ENCODE peak calls at places on chromosomes 2 and 18, in eight cellular contexts. One of them, this sample, is unnamed.
A peak's percentile ranks its signal among the peaks of the same experiment; 100 is the strongest.

GRCh38 chr2:108934151-108934550 is 54.9 kb downstream of the EDAR start:
- DNase-seq in colonic mucosa: no peak
- DNase-seq in prostate gland: no peak
- DNase-seq in astrocyte: no peak
- DNase-seq in tibial artery: no peak
- DNase-seq in Karpas-422: no peak
- DNase-seq in PC-3: no peak
- DNase-seq in tibial nerve: no peak
- DNase-seq in this sample: no peak

GRCh38 chr2:23360571-23361125 is 24.3 kb upstream of the KLHL29 start:
- DNase-seq in colonic mucosa: no peak
- DNase-seq in prostate gland: no peak
- DNase-seq in astrocyte: no peak
- DNase-seq in tibial artery: no peak
- DNase-seq in Karpas-422: no peak
- DNase-seq in PC-3: no peak
- DNase-seq in tibial nerve: no peak
- DNase-seq in this sample: no peak

GRCh38 chr2:197244349-197244748 is 66.2 kb downstream of the ANKRD44 start:
- DNase-seq in colonic mucosa: no peak
- DNase-seq in prostate gland: no peak
- DNase-seq in astrocyte: no peak
- DNase-seq in tibial artery: no peak
- DNase-seq in Karpas-422: no peak
- DNase-seq in PC-3: no peak
- DNase-seq in tibial nerve: no peak
- DNase-seq in this sample: no peak

GRCh38 chr2:176729706-176730569 is 460.7 kb downstream of the MTX2 start:
- DNase-seq in colonic mucosa: no peak
- DNase-seq in prostate gland: peak; percentile 32
- DNase-seq in astrocyte: peak; percentile 40
- DNase-seq in tibial artery: peak; percentile 83
- DNase-seq in Karpas-422: no peak
- DNase-seq in PC-3: no peak
- DNase-seq in tibial nerve: peak; percentile 21
- DNase-seq in this sample: no peak

GRCh38 chr2:226489765-226490164 is 309.9 kb downstream of the IRS1 start:
- DNase-seq in colonic mucosa: no peak
- DNase-seq in prostate gland: no peak
- DNase-seq in astrocyte: peak; percentile 86
- DNase-seq in tibial artery: no peak
- DNase-seq in Karpas-422: no peak
- DNase-seq in PC-3: peak; percentile 80
- DNase-seq in tibial nerve: no peak
- DNase-seq in this sample: no peak

GRCh38 chr2:64807417-64807816 is 153.7 kb upstream of the SERTAD2 start:
- DNase-seq in colonic mucosa: no peak
- DNase-seq in prostate gland: no peak
- DNase-seq in astrocyte: peak; percentile 100
- DNase-seq in tibial artery: no peak
- DNase-seq in Karpas-422: no peak
- DNase-seq in PC-3: peak; percentile 96
- DNase-seq in tibial nerve: no peak
- DNase-seq in this sample: no peak

GRCh38 chr2:202036601-202037037 is 3.0 kb downstream of the FZD7 start:
- DNase-seq in colonic mucosa: no peak
- DNase-seq in prostate gland: no peak
- DNase-seq in astrocyte: peak; percentile 54
- DNase-seq in tibial artery: no peak
- DNase-seq in Karpas-422: no peak
- DNase-seq in PC-3: no peak
- DNase-seq in tibial nerve: no peak
- DNase-seq in this sample: no peak

GRCh38 chr2:17148298-17149228 is 369.7 kb downstream of the RAD51AP2 start:
- DNase-seq in colonic mucosa: no peak
- DNase-seq in prostate gland: peak; percentile 6
- DNase-seq in astrocyte: no peak
- DNase-seq in tibial artery: no peak
- DNase-seq in Karpas-422: no peak
- DNase-seq in PC-3: no peak
- DNase-seq in tibial nerve: no peak
- DNase-seq in this sample: no peak

GRCh38 chr18:41940506-41941215 is 14.4 kb upstream of the PIK3C3 start:
- DNase-seq in colonic mucosa: no peak
- DNase-seq in prostate gland: no peak
- DNase-seq in astrocyte: peak; percentile 97
- DNase-seq in tibial artery: no peak
- DNase-seq in Karpas-422: no peak
- DNase-seq in PC-3: peak; percentile 56
- DNase-seq in tibial nerve: no peak
- DNase-seq in this sample: no peak

GRCh38 chr2:200749631-200750322 is 61.9 kb upstream of the BZW1 start:
- DNase-seq in colonic mucosa: no peak
- DNase-seq in prostate gland: no peak
- DNase-seq in astrocyte: no peak
- DNase-seq in tibial artery: no peak
- DNase-seq in Karpas-422: no peak
- DNase-seq in PC-3: no peak
- DNase-seq in tibial nerve: no peak
- DNase-seq in this sample: no peak

GRCh38 chr2:109148347-109148746 is 19.3 kb downstream of the SH3RF3 start:
- DNase-seq in colonic mucosa: no peak
- DNase-seq in prostate gland: no peak
- DNase-seq in astrocyte: peak; percentile 19
- DNase-seq in tibial artery: no peak
- DNase-seq in Karpas-422: peak; percentile 60
- DNase-seq in PC-3: no peak
- DNase-seq in tibial nerve: no peak
- DNase-seq in this sample: no peak

GRCh38 chr2:211455225-211455841 is 898.9 kb downstream of the CPS1 start:
- DNase-seq in colonic mucosa: peak; percentile 20
- DNase-seq in prostate gland: no peak
- DNase-seq in astrocyte: peak; percentile 6
- DNase-seq in tibial artery: no peak
- DNase-seq in Karpas-422: peak; percentile 69
- DNase-seq in PC-3: peak; percentile 78
- DNase-seq in tibial nerve: no peak
- DNase-seq in this sample: no peak

GRCh38 chr2:238568455-238569414 is 142.0 kb downstream of the ASB1 start:
- DNase-seq in colonic mucosa: no peak
- DNase-seq in prostate gland: no peak
- DNase-seq in astrocyte: no peak
- DNase-seq in tibial artery: peak; percentile 54
- DNase-seq in Karpas-422: no peak
- DNase-seq in PC-3: no peak
- DNase-seq in tibial nerve: no peak
- DNase-seq in this sample: no peak

GRCh38 chr2:55926246-55926645 is 2.7 kb upstream of the EFEMP1 start:
- DNase-seq in colonic mucosa: no peak
- DNase-seq in prostate gland: no peak
- DNase-seq in astrocyte: no peak
- DNase-seq in tibial artery: no peak
- DNase-seq in Karpas-422: no peak
- DNase-seq in PC-3: no peak
- DNase-seq in tibial nerve: no peak
- DNase-seq in this sample: no peak

GRCh38 chr2:120985174-120985996 is 249.7 kb downstream of the GLI2 start:
- DNase-seq in colonic mucosa: no peak
- DNase-seq in prostate gland: no peak
- DNase-seq in astrocyte: no peak
- DNase-seq in tibial artery: no peak
- DNase-seq in Karpas-422: no peak
- DNase-seq in PC-3: no peak
- DNase-seq in tibial nerve: no peak
- DNase-seq in this sample: no peak

GRCh38 chr2:25168256-25169072 is at the start of gene POMC:
- DNase-seq in colonic mucosa: no peak
- DNase-seq in prostate gland: no peak
- DNase-seq in astrocyte: peak; percentile 31
- DNase-seq in tibial artery: no peak
- DNase-seq in Karpas-422: no peak
- DNase-seq in PC-3: no peak
- DNase-seq in tibial nerve: no peak
- DNase-seq in this sample: peak; percentile 26

GRCh38 chr2:143802242-143802641 is 673.0 kb downstream of the ARHGAP15 start:
- DNase-seq in colonic mucosa: no peak
- DNase-seq in prostate gland: no peak
- DNase-seq in astrocyte: peak; percentile 60
- DNase-seq in tibial artery: no peak
- DNase-seq in Karpas-422: no peak
- DNase-seq in PC-3: peak; percentile 58
- DNase-seq in tibial nerve: no peak
- DNase-seq in this sample: no peak

DNA sequence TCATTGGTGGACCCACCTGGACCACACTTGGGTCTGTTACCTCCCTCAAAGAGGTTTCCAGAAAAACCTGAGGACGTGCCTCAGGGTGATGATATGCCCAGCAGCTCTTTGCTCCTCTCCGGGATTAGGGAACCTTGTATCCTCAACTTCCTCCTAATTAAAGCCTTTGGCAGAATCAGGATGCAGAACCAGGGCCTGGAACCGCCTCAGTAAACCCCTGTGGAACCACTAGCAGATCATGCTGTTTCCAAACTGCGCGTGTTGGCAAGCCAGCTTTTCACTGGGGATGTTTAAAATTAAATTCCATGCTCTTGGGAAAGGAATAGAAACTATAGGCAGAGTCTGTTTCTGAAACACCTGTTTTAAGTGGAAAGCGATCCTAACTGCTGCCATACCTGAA is 26.4 kb downstream of the CRIM1 start:
- DNase-seq in colonic mucosa: peak; percentile 15
- DNase-seq in prostate gland: no peak
- DNase-seq in astrocyte: no peak
- DNase-seq in tibial artery: no peak
- DNase-seq in Karpas-422: no peak
- DNase-seq in PC-3: no peak
- DNase-seq in tibial nerve: no peak
- DNase-seq in this sample: no peak
- H3K4me1 ChIP-seq in colonic mucosa: peaks cover 11% of the 10 kb centered on the region
- H3K4me1 ChIP-seq in prostate gland: no peaks in the 10 kb centered on the region
- H3K4me1 ChIP-seq in astrocyte: peaks cover 26% of the 10 kb centered on the region
- H3K4me1 ChIP-seq in tibial artery: peaks cover 27% of the 10 kb centered on the region
- H3K4me1 ChIP-seq in Karpas-422: no peaks in the 10 kb centered on the region
- H3K4me1 ChIP-seq in PC-3: peaks cover 55% of the 10 kb centered on the region
- H3K4me1 ChIP-seq in tibial nerve: peaks cover 3% of the 10 kb centered on the region
- H3K4me1 ChIP-seq in this sample: peaks cover 53% of the 10 kb centered on the region

GRCh38 chr18:43277164-43277600 is at the start of gene SYT4:
- DNase-seq in colonic mucosa: no peak
- DNase-seq in prostate gland: peak; percentile 40
- DNase-seq in astrocyte: peak; percentile 62
- DNase-seq in tibial artery: no peak
- DNase-seq in Karpas-422: no peak
- DNase-seq in PC-3: peak; percentile 7
- DNase-seq in tibial nerve: no peak
- DNase-seq in this sample: no peak

GRCh38 chr18:43278401-43278800 is 1.1 kb upstream of the SYT4 start:
- DNase-seq in colonic mucosa: no peak
- DNase-seq in prostate gland: no peak
- DNase-seq in astrocyte: no peak
- DNase-seq in tibial artery: no peak
- DNase-seq in Karpas-422: no peak
- DNase-seq in PC-3: no peak
- DNase-seq in tibial nerve: no peak
- DNase-seq in this sample: no peak

GRCh38 chr18:43279015-43279758 is 1.9 kb upstream of the SYT4 start:
- DNase-seq in colonic mucosa: no peak
- DNase-seq in prostate gland: no peak
- DNase-seq in astrocyte: peak; percentile 31
- DNase-seq in tibial artery: no peak
- DNase-seq in Karpas-422: peak; percentile 58
- DNase-seq in PC-3: no peak
- DNase-seq in tibial nerve: no peak
- DNase-seq in this sample: no peak

GRCh38 chr18:43274526-43274925 is 2.8 kb downstream of the SYT4 start:
- DNase-seq in colonic mucosa: no peak
- DNase-seq in prostate gland: no peak
- DNase-seq in astrocyte: no peak
- DNase-seq in tibial artery: no peak
- DNase-seq in Karpas-422: no peak
- DNase-seq in PC-3: no peak
- DNase-seq in tibial nerve: no peak
- DNase-seq in this sample: no peak

GRCh38 chr18:43276471-43276870 is 819 bp downstream of the SYT4 start:
- DNase-seq in colonic mucosa: no peak
- DNase-seq in prostate gland: no peak
- DNase-seq in astrocyte: no peak
- DNase-seq in tibial artery: no peak
- DNase-seq in Karpas-422: no peak
- DNase-seq in PC-3: no peak
- DNase-seq in tibial nerve: no peak
- DNase-seq in this sample: no peak
- H3K4me3 ChIP-seq in colonic mucosa: no peak overlapping the region
- H3K4me3 ChIP-seq in prostate gland: no peak overlapping the region
- H3K4me3 ChIP-seq in astrocyte: no peak overlapping the region
- H3K4me3 ChIP-seq in tibial artery: no peak overlapping the region
- H3K4me3 ChIP-seq in Karpas-422: no peak overlapping the region
- H3K4me3 ChIP-seq in PC-3: no peak overlapping the region
- H3K4me3 ChIP-seq in tibial nerve: no peak overlapping the region
- H3K4me3 ChIP-seq in this sample: no peak overlapping the region

GRCh38 chr2:195563857-195564512 is 93.0 kb upstream of the SLC39A10 start:
- DNase-seq in colonic mucosa: no peak
- DNase-seq in prostate gland: no peak
- DNase-seq in astrocyte: peak; percentile 85
- DNase-seq in tibial artery: no peak
- DNase-seq in Karpas-422: peak; percentile 46
- DNase-seq in PC-3: peak; percentile 87
- DNase-seq in tibial nerve: no peak
- DNase-seq in this sample: no peak
- H3K4me1 ChIP-seq in colonic mucosa: peaks cover 6% of the 10 kb centered on the region
- H3K4me1 ChIP-seq in prostate gland: no peaks in the 10 kb centered on the region
- H3K4me1 ChIP-seq in astrocyte: peaks cover 29% of the 10 kb centered on the region
- H3K4me1 ChIP-seq in tibial artery: no peaks in the 10 kb centered on the region
- H3K4me1 ChIP-seq in Karpas-422: peaks cover 58% of the 10 kb centered on the region
- H3K4me1 ChIP-seq in PC-3: peaks cover 63% of the 10 kb centered on the region
- H3K4me1 ChIP-seq in tibial nerve: no peaks in the 10 kb centered on the region
- H3K4me1 ChIP-seq in this sample: no peaks in the 10 kb centered on the region

DNA sequence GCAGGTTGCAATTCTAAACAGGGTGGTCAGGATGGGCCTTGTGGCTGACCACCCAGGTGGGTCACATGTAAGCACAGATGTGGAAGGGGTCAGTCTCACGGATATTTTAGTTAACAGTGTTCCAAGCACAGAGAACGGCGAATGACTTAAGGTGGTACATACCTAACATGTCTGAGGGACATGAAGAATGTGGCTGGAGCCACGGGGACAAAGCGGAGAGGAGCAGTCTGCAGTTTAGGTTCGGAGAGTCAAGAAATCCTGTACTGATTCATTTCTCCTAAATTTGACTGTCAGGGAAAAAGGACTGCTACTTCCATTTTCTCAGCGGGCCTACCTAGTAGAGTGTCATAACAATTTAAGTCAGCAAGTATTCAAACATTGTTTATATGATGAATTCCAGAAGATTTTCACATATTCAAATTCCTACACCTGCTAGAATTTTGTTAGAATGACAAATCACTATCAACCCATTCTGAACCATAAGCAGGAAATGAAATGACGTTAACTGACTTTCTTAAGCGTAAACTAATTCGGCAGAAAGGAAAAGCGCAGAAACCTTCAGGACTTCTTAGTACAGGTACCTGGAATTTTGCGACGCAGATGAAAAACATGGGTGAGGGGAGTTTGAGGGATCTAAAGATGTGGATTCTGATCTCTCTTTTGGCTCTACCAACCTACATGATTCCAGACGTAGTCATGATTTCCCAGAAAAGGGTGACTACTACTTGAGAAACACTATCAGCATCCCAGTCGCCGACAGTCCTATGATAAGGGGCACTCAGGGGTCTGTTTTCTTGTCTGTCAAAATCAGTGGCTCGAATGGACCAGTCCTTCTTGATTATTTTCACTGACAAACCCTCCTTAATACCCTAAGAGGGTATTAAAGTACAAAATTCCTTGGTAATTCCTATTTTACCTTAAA is 41.3 kb downstream of the PTPN2 start:
- DNase-seq in colonic mucosa: no peak
- DNase-seq in prostate gland: no peak
- DNase-seq in astrocyte: peak; percentile 20
- DNase-seq in tibial artery: no peak
- DNase-seq in Karpas-422: no peak
- DNase-seq in PC-3: no peak
- DNase-seq in tibial nerve: no peak
- DNase-seq in this sample: no peak
- H3K4me3 ChIP-seq in colonic mucosa: no peak overlapping the region
- H3K4me3 ChIP-seq in prostate gland: no peak overlapping the region
- H3K4me3 ChIP-seq in astrocyte: no peak overlapping the region
- H3K4me3 ChIP-seq in tibial artery: no peak overlapping the region
- H3K4me3 ChIP-seq in Karpas-422: no peak overlapping the region
- H3K4me3 ChIP-seq in PC-3: no peak overlapping the region
- H3K4me3 ChIP-seq in tibial nerve: no peak overlapping the region
- H3K4me3 ChIP-seq in this sample: no peak overlapping the region

This sample was measured in psoas muscle.